ENCODE peak calls at places on chromosomes 6 and 20, in four cellular contexts. U is stomach, X is AG04450, F is lung. E is an unnamed sample.

GRCh38 chr6:42340516-42340915 is 111.2 kb downstream of the TRERF1 start:
- DNase-seq in U (no peak), X (no peak), F (no peak), E (no peak)

GRCh38 chr6:71250050-71250689 is 38.4 kb upstream of the OGFRL1 start:
- DNase-seq in U (no peak), X (peak; percentile 29), F (no peak), E (no peak)

GRCh38 chr6:143174951-143175350 is 114.3 kb downstream of the AIG1 start:
- DNase-seq in U (no peak), X (no peak), F (no peak), E (no peak)

GRCh38 chr6:33279257-33279695 is 2.4 kb downstream of the B3GALT4 start:
- DNase-seq in U (no peak), X (no peak), F (no peak), E (no peak)

GRCh38 chr6:144036064-144036873 is 28.2 kb upstream of the PLAGL1 start:
- DNase-seq in U (no peak), X (no peak), F (peak; percentile 35), E (no peak)

GRCh38 chr6:44043036-44043478 is 84.2 kb downstream of the MRPL14 start:
- DNase-seq in U (no peak), X (no peak), F (no peak), E (no peak)

GRCh38 chr6:169933839-169934698 is 182.6 kb downstream of the ERMARD start:
- DNase-seq in U (peak; percentile 95), X (no peak), F (peak; percentile 51), E (no peak)

GRCh38 chr20:17963114-17963897 is 5.3 kb downstream of the SNX5 start:
- DNase-seq in U (no peak), X (no peak), F (no peak), E (no peak)

GRCh38 chr6:52834481-52834880 is 6.1 kb downstream of the GSTA5 start:
- DNase-seq in U (no peak), X (no peak), F (no peak), E (no peak)

GRCh38 chr20:64156136-64156885 is 7.9 kb upstream of the MYT1 start:
- DNase-seq in U (no peak), X (no peak), F (no peak), E (no peak)

GRCh38 chr6:29941006-29941405 is 1.3 kb upstream of the HLA-A start:
- DNase-seq in U (no peak), X (no peak), F (no peak), E (no peak)

E was measured in T-cell.